ENCODE peak calls at places on chromosomes 7 and 10, in eight cellular contexts. H is activated CD4-positive, alpha-beta T cell treated with anti-CD3 and anti-CD28 coated beads, Interleukin-2, amount 50 U/mL, for 24 hours; T is osteocyte; G is EH; L is GM12892; V is GDM1; S is body of pancreas; Z is CMK. B is an unnamed sample.

GRCh38 chr10:104349623-104350142 is 4.0 kb upstream of the CFAP58 start:
- DNase-seq in V (no peak), G (peak), L (no peak), H (no peak), T (no peak), S (peak), Z (no peak), B (no peak)

GRCh38 chr7:142496545-142496991 is 238.7 kb upstream of the PRSS58 start:
- DNase-seq in T (no peak), H (no peak), Z (no peak), S (no peak), V (peak), G (peak), L (no peak), B (no peak)

GRCh38 chr10:79142064-79142491 is 73.3 kb downstream of the ZMIZ1 start:
- DNase-seq in H (no peak), V (no peak), G (peak), Z (no peak), T (no peak), L (no peak), S (no peak), B (no peak)

GRCh38 chr7:1811850-1812692 is 142.0 kb downstream of the ELFN1 start:
- DNase-seq in T (peak), Z (no peak), G (no peak), S (no peak), H (no peak), L (no peak), V (no peak), B (peak)

GRCh38 chr7:140214075-140214684 is 37.4 kb upstream of the KDM7A start:
- DNase-seq in G (no peak), V (no peak), H (no peak), L (no peak), Z (no peak), S (peak), T (no peak), B (no peak)

GRCh38 chr7:101633516-101633915 is 4.4 kb upstream of the MYL10 start:
- DNase-seq in T (no peak), S (no peak), H (no peak), Z (no peak), L (no peak), G (no peak), V (no peak), B (no peak)

GRCh38 chr7:2708041-2708440 is 20.0 kb downstream of the AMZ1 start:
- DNase-seq in S (no peak), Z (no peak), G (no peak), H (no peak), L (no peak), V (no peak), T (no peak), B (no peak)

GRCh38 chr7:104972510-104972909 is 41.5 kb upstream of the KMT2E start:
- DNase-seq in V (no peak), G (peak), Z (no peak), H (no peak), L (no peak), S (no peak), T (no peak), B (no peak)

GRCh38 chr10:119849031-119849789 is 23.4 kb downstream of the MCMBP start:
- DNase-seq in V (no peak), Z (no peak), T (no peak), L (no peak), S (no peak), G (peak), H (no peak), B (no peak)

GRCh38 chr10:133405272-133405671 is 11.3 kb downstream of the MTG1 start:
- DNase-seq in L (no peak), H (no peak), S (no peak), Z (no peak), T (no peak), G (peak), V (no peak), B (no peak)

GRCh38 chr7:16644987-16645592 is 464 bp downstream of the ANKMY2 start:
- DNase-seq in G (no peak), S (peak), V (no peak), H (peak), Z (no peak), L (no peak), T (no peak), B (no peak)

GRCh38 chr7:148883233-148884048 is 650 bp downstream of the EZH2 start:
- DNase-seq in L (peak), G (peak), S (peak), T (peak), Z (no peak), H (peak), V (no peak), B (peak)

GRCh38 chr7:5470721-5471311 is 47.2 kb upstream of the TNRC18 start:
- DNase-seq in S (no peak), H (no peak), V (no peak), T (no peak), Z (no peak), L (no peak), G (no peak), B (no peak)

GRCh38 chr7:72751378-72751777 is 76.6 kb downstream of the TYW1B start:
- DNase-seq in G (no peak), T (no peak), V (no peak), L (no peak), S (no peak), H (no peak), Z (no peak), B (no peak)

GRCh38 chr10:11742009-11742778 is at the start of gene ECHDC3:
- DNase-seq in S (peak), L (peak), Z (no peak), H (peak), T (no peak), G (peak), V (no peak), B (no peak)

GRCh38 chr7:2072042-2072441 is 160.7 kb downstream of the MAD1L1 start:
- DNase-seq in Z (no peak), S (no peak), T (no peak), G (no peak), H (no peak), V (no peak), L (peak), B (no peak)

GRCh38 chr10:114274616-114275453 is 35.8 kb downstream of the VWA2 start:
- DNase-seq in H (no peak), L (no peak), T (no peak), G (no peak), V (no peak), S (no peak), Z (no peak), B (no peak)

GRCh38 chr10:61943699-61944444 is 42.4 kb downstream of the ARID5B start:
- DNase-seq in S (peak), V (no peak), Z (no peak), G (peak), T (no peak), L (no peak), H (peak), B (no peak)